ENCODE peak calls at places on chromosomes 7 and 10, in seven cellular contexts. S is right lobe of liver, F is AG10803, Q is endodermal cell, O is lower leg skin, H is MG63, E is right cardiac atrium. C is an unnamed sample.

GRCh38 chr7:2525161-2525930 is 5.8 kb downstream of the LFNG start:
- DNase-seq in Q (no peak), O (peak; percentile 88), S (no peak), H (no peak), E (peak; percentile 70), F (no peak), C (no peak)

GRCh38 chr7:129363-130221 is 62.8 kb upstream of the FAM20C start:
- DNase-seq in E (peak; percentile 81), F (peak; percentile 86), O (peak; percentile 82), H (no peak), S (no peak), Q (peak; percentile 18), C (no peak)

GRCh38 chr7:51043461-51043860 is 260.8 kb upstream of the GRB10 start:
- DNase-seq in S (no peak), F (no peak), H (no peak), E (no peak), Q (no peak), O (peak; percentile 43), C (no peak)

GRCh38 chr7:150405584-150406310 is 26.6 kb downstream of the ZNF775 start:
- DNase-seq in H (peak; percentile 20), O (peak; percentile 90), F (peak; percentile 27), S (peak; percentile 46), E (peak; percentile 78), Q (peak; percentile 85), C (peak; percentile 78)

GRCh38 chr10:124520553-124521428 is 59.2 kb downstream of the LHPP start:
- DNase-seq in H (no peak), S (no peak), Q (peak; percentile 48), F (no peak), E (no peak), O (no peak), C (no peak)

GRCh38 chr7:130008941-130009847 is 42.0 kb downstream of the ZC3HC1 start:
- DNase-seq in O (peak; percentile 89), S (no peak), Q (peak; percentile 55), E (no peak), H (peak; percentile 80), F (peak; percentile 65), C (no peak)

GRCh38 chr10:60729106-60729505 is 49.2 kb upstream of the CDK1 start:
- DNase-seq in Q (no peak), F (no peak), H (no peak), E (no peak), S (no peak), O (no peak), C (no peak)

GRCh38 chr10:101140950-101141621 is 10.0 kb downstream of the TLX1 start:
- DNase-seq in S (no peak), F (no peak), E (no peak), Q (no peak), H (no peak), O (no peak), C (no peak)

GRCh38 chr7:82183633-82184032 is 259.9 kb downstream of the CACNA2D1 start:
- DNase-seq in H (no peak), F (peak; percentile 50), E (no peak), Q (no peak), O (no peak), S (no peak), C (no peak)

GRCh38 chr7:76056241-76056640 is 8.3 kb downstream of the MDH2 start:
- DNase-seq in F (no peak), H (no peak), O (no peak), S (no peak), Q (no peak), E (no peak), C (no peak)

GRCh38 chr10:98309366-98310355 is 41.7 kb upstream of the LOXL4 start:
- DNase-seq in Q (peak; percentile 95), E (peak; percentile 89), O (peak; percentile 95), H (peak; percentile 71), S (peak; percentile 63), F (peak; percentile 83), C (no peak)

GRCh38 chr7:2792240-2792639 is 51.9 kb downstream of the GNA12 start:
- DNase-seq in H (no peak), S (no peak), O (peak; percentile 68), F (no peak), Q (no peak), E (no peak), C (no peak)

GRCh38 chr7:148700693-148701092 is 2.0 kb downstream of the CUL1 start:
- DNase-seq in E (no peak), S (no peak), H (peak; percentile 45), Q (no peak), F (peak; percentile 44), O (no peak), C (peak; percentile 82)

GRCh38 chr10:6141296-6142151 is 52.7 kb downstream of the RBM17 start:
- DNase-seq in F (peak; percentile 90), H (peak; percentile 61), S (peak; percentile 71), E (no peak), O (no peak), Q (no peak), C (peak; percentile 48)

GRCh38 chr7:29480934-29481625 is 82.6 kb upstream of the PRR15 start:
- DNase-seq in S (no peak), H (no peak), E (no peak), O (no peak), Q (no peak), F (no peak), C (no peak)
- H3K4me3 ChIP-seq in S (peak overlapping the region; percentile 4), H (no peak overlapping the region), E (no peak overlapping the region), O (no peak overlapping the region), Q (no peak overlapping the region), F (no peak overlapping the region), C (no peak overlapping the region)

GRCh38 chr10:71529203-71529537 is 132.4 kb downstream of the CDH23 start:
- DNase-seq in F (no peak), O (no peak), H (no peak), E (peak; percentile 46), S (no peak), Q (no peak), C (no peak)

GRCh38 chr10:71530781-71531180 is 134.1 kb downstream of the CDH23 start:
- DNase-seq in Q (no peak), H (no peak), O (no peak), E (no peak), S (no peak), F (no peak), C (no peak)

GRCh38 chr10:71526662-71527061 is 129.9 kb downstream of the CDH23 start:
- DNase-seq in S (no peak), F (no peak), Q (no peak), H (no peak), O (no peak), E (peak; percentile 5), C (no peak)

GRCh38 chr10:71527135-71527534 is 130.4 kb downstream of the CDH23 start:
- DNase-seq in Q (no peak), O (no peak), F (no peak), E (peak; percentile 50), H (no peak), S (peak; percentile 88), C (no peak)

GRCh38 chr10:71528371-71529202 is 131.9 kb downstream of the CDH23 start:
- DNase-seq in F (no peak), H (no peak), Q (no peak), O (no peak), E (peak; percentile 28), S (no peak), C (no peak)
- H3K4me3 ChIP-seq in F (no peak overlapping the region), H (no peak overlapping the region), Q (no peak overlapping the region), O (no peak overlapping the region), E (no peak overlapping the region), S (no peak overlapping the region), C (no peak overlapping the region)

GRCh38 chr7:155169498-155170065 is 99.5 kb downstream of the HTR5A start:
- DNase-seq in Q (no peak), E (no peak), O (no peak), F (no peak), S (no peak), H (no peak), C (no peak)
- H3K4me3 ChIP-seq in Q (no peak overlapping the region), E (no peak overlapping the region), O (no peak overlapping the region), F (no peak overlapping the region), S (no peak overlapping the region), H (no peak overlapping the region), C (no peak overlapping the region)

DNA sequence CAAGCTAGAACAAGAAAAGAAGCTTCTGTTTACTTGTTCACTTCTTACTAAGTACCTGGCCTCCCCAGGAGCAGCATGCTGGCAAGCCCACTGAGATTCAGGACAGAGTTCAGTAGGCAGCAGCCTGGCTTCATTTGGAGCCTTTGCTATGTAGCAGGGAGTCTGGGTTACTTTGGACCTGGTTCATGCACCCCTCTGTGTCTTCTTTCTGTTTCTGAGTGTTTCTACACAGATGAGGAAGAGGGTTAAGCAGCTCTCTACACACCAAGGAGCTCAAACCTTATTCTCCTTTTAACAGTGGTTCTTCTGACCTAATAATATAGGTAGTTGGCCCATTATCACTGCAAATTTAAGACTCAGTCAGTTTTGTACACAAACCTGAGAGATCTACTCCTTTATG is 152.9 kb downstream of the ARID5B start:
- DNase-seq in E (no peak), O (no peak), Q (no peak), S (no peak), H (no peak), F (no peak), C (no peak)
- H3K4me3 ChIP-seq in E (no peak overlapping the region), O (no peak overlapping the region), Q (no peak overlapping the region), S (no peak overlapping the region), H (no peak overlapping the region), F (peak overlapping the region; percentile 41), C (no peak overlapping the region)

DNA sequence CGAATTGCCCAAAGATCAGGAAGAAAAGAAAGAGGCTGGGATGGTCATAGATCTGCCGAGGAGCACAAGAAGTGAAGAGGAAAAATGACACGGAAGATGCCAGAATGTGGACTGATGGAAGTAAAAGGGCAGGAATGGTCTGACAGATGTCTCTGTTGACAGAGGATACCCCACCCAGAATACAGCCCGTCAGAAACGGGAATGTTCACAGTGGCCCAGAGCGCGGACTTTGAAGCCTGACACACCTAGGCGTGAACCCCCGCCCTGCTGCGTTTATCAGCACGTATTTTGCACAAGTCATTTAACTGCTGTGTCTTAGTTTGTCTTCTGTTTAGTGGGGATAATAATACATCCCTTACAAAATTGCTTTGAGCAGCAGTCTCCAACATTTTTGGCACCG is 27.1 kb downstream of the AKR1B1 start:
- DNase-seq in E (no peak), S (no peak), H (no peak), F (no peak), O (peak; percentile 73), Q (peak; percentile 42), C (no peak)
- H3K4me3 ChIP-seq in E (peak overlapping the region; percentile 29), S (no peak overlapping the region), H (peak overlapping the region; percentile 44), F (peak overlapping the region; percentile 56), O (no peak overlapping the region), Q (no peak overlapping the region), C (peak overlapping the region; percentile 60)

DNA sequence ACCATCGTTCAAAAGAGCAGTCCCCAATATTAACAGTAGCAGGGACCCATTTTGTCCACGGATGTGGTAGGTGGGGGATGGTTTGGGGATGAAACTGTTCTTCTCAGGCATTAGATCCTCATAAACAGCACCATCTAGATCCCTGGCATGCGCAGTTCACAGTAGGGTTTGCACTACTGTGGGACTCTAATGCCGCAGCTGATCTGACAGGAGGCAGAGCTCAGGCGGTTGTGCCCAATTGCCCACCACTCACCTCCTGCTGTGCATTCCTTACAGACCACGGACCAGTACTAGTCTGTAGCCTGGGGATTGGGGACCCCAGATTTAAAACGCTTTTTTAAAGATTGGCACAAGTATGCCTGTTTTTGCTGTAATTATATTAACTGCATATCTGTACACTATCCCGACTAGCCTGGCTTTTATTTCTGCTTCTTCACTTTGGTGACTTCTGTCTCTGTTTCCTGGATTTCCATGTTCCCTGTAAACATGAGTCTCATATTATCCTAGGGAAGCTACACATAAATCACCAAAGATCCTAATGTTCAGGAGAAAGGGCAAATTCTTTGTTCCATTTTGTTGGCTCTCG is 163.3 kb upstream of the AKR1E2 start:
- DNase-seq in E (no peak), F (peak; percentile 61), Q (no peak), O (no peak), H (peak; percentile 79), S (no peak), C (no peak)
- H3K4me3 ChIP-seq in E (no peak overlapping the region), F (peak overlapping the region; percentile 37), Q (no peak overlapping the region), O (no peak overlapping the region), H (peak overlapping the region; percentile 6), S (no peak overlapping the region), C (no peak overlapping the region)